ENCODE peak calls at places on chromosomes 1 and 21, in eight cellular contexts. W, U, V, F, S, E, D and O are unnamed samples.

GRCh38 chr1:30418426-30419245 is 304.7 kb downstream of the MATN1 start:
- DNase-seq in W (no peak), U (no peak), V (peak), F (no peak), S (no peak), E (no peak), D (no peak), O (no peak)

GRCh38 chr1:185674201-185674600 is 60.0 kb upstream of the HMCN1 start:
- DNase-seq in W (peak), U (no peak), V (peak), F (no peak), S (no peak), E (no peak), D (peak), O (no peak)

GRCh38 chr1:247812637-247813036 is 11.3 kb downstream of the OR14A16 start:
- DNase-seq in W (no peak), U (no peak), V (no peak), F (no peak), S (no peak), E (no peak), D (no peak), O (no peak)

GRCh38 chr1:53581476-53581875 is 122.3 kb downstream of the DMRTB1 start:
- DNase-seq in W (no peak), U (no peak), V (no peak), F (no peak), S (no peak), E (no peak), D (no peak), O (no peak)

GRCh38 chr1:185996211-185996610 is 262.0 kb downstream of the HMCN1 start:
- DNase-seq in W (no peak), U (no peak), V (no peak), F (peak), S (no peak), E (no peak), D (no peak), O (no peak)

GRCh38 chr21:43335119-43335518 is 91.8 kb downstream of the SIK1 start:
- DNase-seq in W (no peak), U (no peak), V (no peak), F (no peak), S (no peak), E (no peak), D (no peak), O (no peak)

GRCh38 chr1:235648954-235649721 is 446 bp downstream of the GNG4 start:
- DNase-seq in W (peak), U (no peak), V (peak), F (peak), S (peak), E (no peak), D (no peak), O (no peak)

GRCh38 chr1:110218739-110219138 is 8.6 kb downstream of the KCNC4 start:
- DNase-seq in W (no peak), U (no peak), V (no peak), F (no peak), S (no peak), E (no peak), D (no peak), O (no peak)

GRCh38 chr1:14599173-14599754 is 779 bp downstream of the KAZN start:
- DNase-seq in W (no peak), U (no peak), V (no peak), F (no peak), S (no peak), E (no peak), D (no peak), O (no peak)

GRCh38 chr1:45246760-45247159 is 40.4 kb upstream of the ZSWIM5 start:
- DNase-seq in W (peak), U (peak), V (no peak), F (no peak), S (no peak), E (no peak), D (no peak), O (no peak)

GRCh38 chr1:205263580-205264190 is 35.9 kb downstream of the TMCC2 start:
- DNase-seq in W (no peak), U (no peak), V (no peak), F (no peak), S (no peak), E (no peak), D (no peak), O (no peak)

GRCh38 chr1:110914676-110915075 is 41.7 kb downstream of the CD53 start:
- DNase-seq in W (no peak), U (no peak), V (no peak), F (no peak), S (no peak), E (no peak), D (no peak), O (no peak)

GRCh38 chr1:24727490-24728214 is 17.6 kb upstream of the CLIC4 start:
- DNase-seq in W (no peak), U (no peak), V (peak), F (peak), S (peak), E (no peak), D (peak), O (no peak)

GRCh38 chr1:30879940-30880339 is 28.6 kb downstream of the SDC3 start:
- DNase-seq in W (no peak), U (no peak), V (no peak), F (no peak), S (no peak), E (no peak), D (no peak), O (no peak)

GRCh38 chr1:223001653-223002634 is 141.1 kb downstream of the TLR5 start:
- DNase-seq in W (peak), U (no peak), V (no peak), F (no peak), S (no peak), E (no peak), D (no peak), O (no peak)

GRCh38 chr1:229070168-229070567 is 200.7 kb upstream of the RAB4A start:
- DNase-seq in W (peak), U (no peak), V (peak), F (peak), S (peak), E (peak), D (no peak), O (no peak)

GRCh38 chr21:41571938-41572510 is 64.1 kb upstream of the TMPRSS2 start:
- DNase-seq in W (no peak), U (no peak), V (no peak), F (no peak), S (no peak), E (no peak), D (peak), O (no peak)

GRCh38 chr1:68317543-68317942 is 85.2 kb upstream of the WLS start:
- DNase-seq in W (no peak), U (no peak), V (no peak), F (no peak), S (no peak), E (no peak), D (no peak), O (no peak)

GRCh38 chr1:68308034-68308433 is 75.7 kb upstream of the WLS start:
- DNase-seq in W (no peak), U (no peak), V (no peak), F (no peak), S (no peak), E (no peak), D (no peak), O (no peak)

GRCh38 chr1:68319907-68320306 is 87.6 kb upstream of the WLS start:
- DNase-seq in W (no peak), U (no peak), V (no peak), F (no peak), S (no peak), E (no peak), D (no peak), O (no peak)

DNA sequence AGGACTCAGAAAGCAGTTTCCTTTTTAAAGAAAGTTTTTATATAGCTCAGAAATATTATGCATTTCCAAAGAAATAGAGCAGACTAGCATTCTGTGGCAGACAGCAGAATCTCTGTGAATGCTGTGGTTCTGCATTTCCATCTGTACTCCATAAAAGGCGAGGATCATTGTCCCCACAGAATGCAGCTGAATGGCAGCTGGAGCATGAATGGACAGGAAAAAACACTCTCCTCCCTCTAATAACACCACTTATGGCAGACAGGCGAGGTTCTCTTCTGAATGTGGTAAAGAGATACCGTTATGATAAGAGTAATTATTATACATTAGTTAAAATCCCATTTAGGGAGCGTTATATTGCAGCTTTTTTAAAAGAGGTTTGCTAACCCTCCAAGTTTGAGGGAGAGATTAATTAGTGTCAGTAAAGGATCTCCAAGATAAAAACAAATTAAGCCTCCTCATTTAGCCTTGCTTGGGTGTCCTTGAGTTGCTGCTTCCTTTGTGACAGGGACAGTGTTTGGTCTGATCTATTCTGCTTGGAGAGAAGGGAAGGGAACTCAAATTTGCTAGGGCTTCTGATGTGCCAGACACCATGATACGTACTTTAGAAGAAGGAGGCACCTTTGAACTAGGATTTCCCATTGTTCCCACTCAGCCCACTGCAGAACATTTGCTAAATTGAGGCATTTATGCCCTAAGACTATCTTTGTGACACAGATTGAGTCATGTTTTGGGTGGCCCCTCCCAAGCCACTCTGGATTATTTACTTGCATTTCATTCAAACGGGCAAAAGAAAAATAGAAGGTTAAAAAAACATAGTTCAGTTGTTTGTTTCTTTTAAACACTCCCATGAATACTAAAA is 81.6 kb upstream of the WLS start:
- DNase-seq in W (no peak), U (no peak), V (no peak), F (no peak), S (no peak), E (no peak), D (no peak), O (no peak)
- TF ChIP-seq CTCF in W (no peak), U (no peak), V (no peak), F (no peak), S (no peak), E (no peak), D (no peak), O (no peak)

GRCh38 chr1:114586513-114587047 is 5.2 kb upstream of the BCAS2 start:
- DNase-seq in W (no peak), U (no peak), V (no peak), F (no peak), S (no peak), E (no peak), D (no peak), O (no peak)

GRCh38 chr1:114585221-114585620 is 3.8 kb upstream of the BCAS2 start:
- DNase-seq in W (no peak), U (peak), V (no peak), F (no peak), S (no peak), E (no peak), D (no peak), O (no peak)

GRCh38 chr1:114587203-114587991 is 6.0 kb upstream of the BCAS2 start:
- DNase-seq in W (no peak), U (no peak), V (no peak), F (no peak), S (no peak), E (no peak), D (no peak), O (no peak)

DNA sequence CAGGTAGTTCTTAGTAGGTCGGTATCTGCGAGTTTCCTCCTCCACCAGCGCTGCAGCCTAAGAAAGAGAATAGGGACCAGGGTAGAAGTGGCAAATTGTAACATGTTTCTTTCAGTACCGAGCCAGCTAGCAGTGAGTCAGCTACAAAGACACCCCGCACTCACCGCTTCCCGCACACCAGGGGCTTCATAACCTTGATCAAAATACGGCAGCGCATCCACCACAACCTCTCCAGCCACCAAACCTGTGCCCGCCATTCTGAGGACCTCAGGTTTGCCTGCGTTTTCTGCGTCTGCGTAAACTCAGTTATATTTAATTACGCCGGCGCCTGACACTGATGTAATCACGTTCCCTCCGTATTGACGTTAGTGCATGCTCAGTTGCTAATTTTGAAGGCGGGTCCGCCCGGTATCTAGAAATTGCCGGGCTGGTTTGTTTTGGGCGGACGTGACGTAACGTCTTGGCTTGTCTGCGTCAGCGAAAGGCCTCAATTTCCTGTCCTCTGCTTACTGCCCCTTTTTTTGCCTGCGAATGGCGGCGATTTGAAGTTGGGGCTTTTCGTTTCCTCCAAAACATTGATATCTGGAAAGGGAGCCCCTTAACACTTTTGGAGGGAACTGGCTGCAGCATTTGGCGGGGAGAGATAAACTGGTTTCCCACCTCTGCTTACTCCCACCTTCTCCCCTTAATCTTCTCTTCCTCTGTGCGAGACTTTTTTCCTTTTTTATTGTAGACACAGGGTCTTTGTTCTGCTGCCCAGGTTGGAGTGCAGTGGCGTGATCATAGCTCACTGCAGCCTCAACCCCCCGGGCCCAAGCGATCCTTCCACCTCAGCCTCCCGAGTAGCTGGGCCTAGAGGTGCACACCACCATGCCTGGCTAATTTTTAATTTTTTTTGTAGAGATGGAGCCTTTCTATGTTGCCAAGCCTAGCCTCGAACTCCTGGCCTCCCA is at the start of gene BCAS2:
- DNase-seq in W (peak), U (peak), V (peak), F (peak), S (peak), E (peak), D (peak), O (peak)
- TF ChIP-seq CTCF in W (no peak), U (no peak), V (no peak), F (no peak), S (no peak), E (no peak), D (no peak), O (no peak)

GRCh38 chr21:20424943-20425342 is 573.3 kb upstream of the NCAM2 start:
- DNase-seq in W (no peak), U (no peak), V (no peak), F (no peak), S (no peak), E (no peak), D (no peak), O (no peak)
- TF ChIP-seq CTCF in W (no peak), U (no peak), V (no peak), F (no peak), S (no peak), E (no peak), D (no peak), O (no peak)

GRCh38 chr1:169466259-169467230 is 19.2 kb downstream of the SLC19A2 start:
- DNase-seq in W (peak), U (no peak), V (no peak), F (no peak), S (no peak), E (no peak), D (peak), O (no peak)
- TF ChIP-seq CTCF in W (peak), U (peak), V (peak), F (peak), S (peak), E (peak), D (peak), O (peak)

DNA sequence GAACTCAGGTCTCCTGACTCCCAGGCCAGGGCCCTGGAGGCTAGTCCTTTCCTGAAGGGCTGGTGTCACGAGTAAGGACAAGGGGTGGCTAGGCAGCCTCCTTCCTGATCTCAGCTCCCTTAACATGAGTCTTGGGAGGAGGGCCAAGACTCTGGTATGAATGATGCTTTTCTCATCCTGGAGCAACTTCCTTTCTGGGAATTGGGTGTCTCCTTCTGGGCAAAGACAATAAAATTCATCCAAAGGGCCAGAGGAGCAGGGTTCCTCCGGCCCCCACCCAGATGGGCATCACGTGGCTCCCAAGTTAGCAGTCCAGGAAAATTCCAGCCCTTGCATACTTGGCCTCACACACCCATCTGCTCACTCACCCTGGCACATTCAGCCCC is at the start of gene FAM167B:
- DNase-seq in W (no peak), U (peak), V (peak), F (peak), S (no peak), E (no peak), D (no peak), O (no peak)
- TF ChIP-seq CTCF in W (no peak), U (no peak), V (no peak), F (no peak), S (no peak), E (no peak), D (no peak), O (no peak)